ENCODE peak calls at places on chromosomes 1 and 21, in five cellular contexts. One of them, this sample, is unnamed.
A peak's percentile ranks its signal among the peaks of the same experiment; 100 is the strongest.

GRCh38 chr21:45416619-45417018 is 11.7 kb downstream of the COL18A1 start:
- DNase-seq in OCI-LY7: no peak
- DNase-seq in activated T-cell treated with anti-CD3 and anti-CD28 coated beads for 4 hours: no peak
- DNase-seq in H7: peak; percentile 86
- DNase-seq in NCI-H1092 treated with DMSO at 0.1 percent for 48 hours: no peak
- DNase-seq in this sample: no peak

GRCh38 chr1:30044745-30045144 is 678.6 kb downstream of the MATN1 start:
- DNase-seq in OCI-LY7: no peak
- DNase-seq in activated T-cell treated with anti-CD3 and anti-CD28 coated beads for 4 hours: no peak
- DNase-seq in H7: no peak
- DNase-seq in NCI-H1092 treated with DMSO at 0.1 percent for 48 hours: no peak
- DNase-seq in this sample: no peak

GRCh38 chr1:8858112-8858668 is 20.3 kb downstream of the ENO1 start:
- DNase-seq in OCI-LY7: no peak
- DNase-seq in activated T-cell treated with anti-CD3 and anti-CD28 coated beads for 4 hours: no peak
- DNase-seq in H7: no peak
- DNase-seq in NCI-H1092 treated with DMSO at 0.1 percent for 48 hours: no peak
- DNase-seq in this sample: no peak

GRCh38 chr1:904271-904950 is 19.3 kb upstream of the SAMD11 start:
- DNase-seq in OCI-LY7: peak; percentile 74
- DNase-seq in activated T-cell treated with anti-CD3 and anti-CD28 coated beads for 4 hours: peak; percentile 75
- DNase-seq in H7: peak; percentile 97
- DNase-seq in NCI-H1092 treated with DMSO at 0.1 percent for 48 hours: peak; percentile 42
- DNase-seq in this sample: peak; percentile 83

GRCh38 chr1:155137550-155137949 is 1.9 kb downstream of the SLC50A1 start:
- DNase-seq in OCI-LY7: no peak
- DNase-seq in activated T-cell treated with anti-CD3 and anti-CD28 coated beads for 4 hours: no peak
- DNase-seq in H7: no peak
- DNase-seq in NCI-H1092 treated with DMSO at 0.1 percent for 48 hours: no peak
- DNase-seq in this sample: no peak

GRCh38 chr1:1535298-1535988 is 5.0 kb downstream of the TMEM240 start:
- DNase-seq in OCI-LY7: no peak
- DNase-seq in activated T-cell treated with anti-CD3 and anti-CD28 coated beads for 4 hours: no peak
- DNase-seq in H7: peak; percentile 80
- DNase-seq in NCI-H1092 treated with DMSO at 0.1 percent for 48 hours: no peak
- DNase-seq in this sample: no peak

GRCh38 chr1:1664941-1665814 is 6.4 kb upstream of the CDK11B start:
- DNase-seq in OCI-LY7: no peak
- DNase-seq in activated T-cell treated with anti-CD3 and anti-CD28 coated beads for 4 hours: no peak
- DNase-seq in H7: peak; percentile 25
- DNase-seq in NCI-H1092 treated with DMSO at 0.1 percent for 48 hours: no peak
- DNase-seq in this sample: no peak

GRCh38 chr1:180515857-180516388 is 13.5 kb upstream of the ACBD6 start:
- DNase-seq in OCI-LY7: peak; percentile 74
- DNase-seq in activated T-cell treated with anti-CD3 and anti-CD28 coated beads for 4 hours: peak; percentile 41
- DNase-seq in H7: peak; percentile 76
- DNase-seq in NCI-H1092 treated with DMSO at 0.1 percent for 48 hours: peak; percentile 91
- DNase-seq in this sample: peak; percentile 83

GRCh38 chr1:175268720-175269119 is 76.1 kb upstream of the KIAA0040 start:
- DNase-seq in OCI-LY7: no peak
- DNase-seq in activated T-cell treated with anti-CD3 and anti-CD28 coated beads for 4 hours: no peak
- DNase-seq in H7: no peak
- DNase-seq in NCI-H1092 treated with DMSO at 0.1 percent for 48 hours: no peak
- DNase-seq in this sample: peak; percentile 30

GRCh38 chr1:203188686-203189232 is 2.3 kb upstream of the CHI3L1 start:
- DNase-seq in OCI-LY7: no peak
- DNase-seq in activated T-cell treated with anti-CD3 and anti-CD28 coated beads for 4 hours: no peak
- DNase-seq in H7: no peak
- DNase-seq in NCI-H1092 treated with DMSO at 0.1 percent for 48 hours: no peak
- DNase-seq in this sample: no peak

GRCh38 chr1:162632743-162633326 is 571 bp downstream of the DDR2 start:
- DNase-seq in OCI-LY7: no peak
- DNase-seq in activated T-cell treated with anti-CD3 and anti-CD28 coated beads for 4 hours: no peak
- DNase-seq in H7: no peak
- DNase-seq in NCI-H1092 treated with DMSO at 0.1 percent for 48 hours: no peak
- DNase-seq in this sample: no peak

GRCh38 chr21:41068411-41069304 is 99.3 kb upstream of the BACE2 start:
- DNase-seq in OCI-LY7: peak; percentile 34
- DNase-seq in activated T-cell treated with anti-CD3 and anti-CD28 coated beads for 4 hours: peak; percentile 24
- DNase-seq in H7: peak; percentile 93
- DNase-seq in NCI-H1092 treated with DMSO at 0.1 percent for 48 hours: peak; percentile 96
- DNase-seq in this sample: peak; percentile 73